ENCODE peak calls at places on chromosomes 11 and 22, in seven cellular contexts. V is right lobe of liver, R is tibial nerve, H is HepG2, M is A549, Z is uterus, L is adrenal gland. P is an unnamed sample.

GRCh38 chr11:18384157-18384641 is 10.2 kb upstream of the LDHA start:
- DNase-seq in V (peak; percentile 66), R (peak; percentile 49), H (peak; percentile 80), M (peak; percentile 94), Z (peak; percentile 71), L (peak; percentile 89), P (peak; percentile 45)

GRCh38 chr11:68551223-68551622 is 90.7 kb downstream of the PPP6R3 start:
- DNase-seq in V (no peak), R (no peak), H (no peak), M (no peak), Z (no peak), L (no peak), P (no peak)

GRCh38 chr22:28019881-28020861 is 101.1 kb upstream of the PITPNB start:
- DNase-seq in V (peak; percentile 71), R (peak; percentile 69), H (peak; percentile 30), M (peak; percentile 44), Z (peak; percentile 79), L (peak; percentile 56), P (peak; percentile 50)

GRCh38 chr11:46239801-46240061 is 37.7 kb upstream of the CREB3L1 start:
- DNase-seq in V (no peak), R (no peak), H (no peak), M (no peak), Z (no peak), L (no peak), P (no peak)

GRCh38 chr11:2743427-2744110 is 43.8 kb upstream of the KCNQ1OT1 start:
- DNase-seq in V (peak; percentile 12), R (no peak), H (no peak), M (no peak), Z (peak; percentile 16), L (peak; percentile 13), P (no peak)

GRCh38 chr11:46991391-46991790 is 54.8 kb downstream of the CSTPP1 start:
- DNase-seq in V (no peak), R (no peak), H (no peak), M (no peak), Z (no peak), L (no peak), P (no peak)

GRCh38 chr11:1639102-1639620 is 9.6 kb downstream of the KRTAP5-5 start:
- DNase-seq in V (no peak), R (no peak), H (no peak), M (no peak), Z (no peak), L (no peak), P (no peak)

GRCh38 chr11:32122200-32122599 is 31.3 kb downstream of the RCN1 start:
- DNase-seq in V (no peak), R (no peak), H (no peak), M (no peak), Z (no peak), L (no peak), P (no peak)

GRCh38 chr11:86116996-86117705 is 48.3 kb upstream of the PICALM start:
- DNase-seq in V (no peak), R (no peak), H (no peak), M (peak; percentile 30), Z (no peak), L (no peak), P (no peak)

GRCh38 chr22:50712341-50713007 is 25.5 kb upstream of the ACR start:
- DNase-seq in V (no peak), R (no peak), H (no peak), M (no peak), Z (no peak), L (no peak), P (no peak)

GRCh38 chr11:44608654-44609027 is 43.2 kb downstream of the CD82 start:
- DNase-seq in V (no peak), R (no peak), H (no peak), M (no peak), Z (no peak), L (no peak), P (no peak)

GRCh38 chr11:117300301-117300700 is 9.2 kb downstream of the BACE1-AS start:
- DNase-seq in V (peak; percentile 25), R (peak; percentile 20), H (peak; percentile 52), M (no peak), Z (peak; percentile 76), L (peak; percentile 72), P (no peak)

GRCh38 chr11:102196351-102196750 is 86.1 kb downstream of the YAP1 start:
- DNase-seq in V (no peak), R (no peak), H (no peak), M (no peak), Z (no peak), L (no peak), P (no peak)

GRCh38 chr11:129800655-129801054 is 15.0 kb upstream of the TMEM45B start:
- DNase-seq in V (no peak), R (no peak), H (peak; percentile 44), M (no peak), Z (no peak), L (no peak), P (no peak)

GRCh38 chr11:2402106-2402505 is 1.6 kb downstream of the TSSC4 start:
- DNase-seq in V (no peak), R (no peak), H (no peak), M (no peak), Z (no peak), L (no peak), P (no peak)

GRCh38 chr11:2196970-2197770 is 25.6 kb upstream of the TH start:
- DNase-seq in V (peak; percentile 82), R (peak; percentile 64), H (peak; percentile 55), M (peak; percentile 80), Z (peak; percentile 83), L (peak; percentile 58), P (peak; percentile 86)

GRCh38 chr22:27196483-27196882 is 539.1 kb downstream of the MIAT start:
- DNase-seq in V (no peak), R (no peak), H (no peak), M (no peak), Z (no peak), L (no peak), P (no peak)

GRCh38 chr22:44026066-44026629 is 2.0 kb downstream of the PARVB start:
- DNase-seq in V (no peak), R (no peak), H (no peak), M (no peak), Z (no peak), L (no peak), P (no peak)

GRCh38 chr22:31743871-31744270 is 6.1 kb downstream of the PRR14L start:
- DNase-seq in V (no peak), R (no peak), H (no peak), M (no peak), Z (no peak), L (no peak), P (no peak)

GRCh38 chr11:65382804-65383368 is 440 bp upstream of the SLC25A45 start:
- DNase-seq in V (peak; percentile 89), R (no peak), H (no peak), M (no peak), Z (no peak), L (peak; percentile 93), P (peak; percentile 37)
- TF ChIP-seq POLR2A in V (peak; percentile 44), R (no peak), H (no peak), M (no peak), Z (no peak), L (no peak), P (no peak)

GRCh38 chr11:11117730-11118129 is 235.3 kb downstream of the CSNK2A3 start:
- DNase-seq in V (no peak), R (no peak), H (no peak), M (no peak), Z (no peak), L (no peak), P (no peak)

GRCh38 chr11:11119917-11120316 is 233.1 kb downstream of the CSNK2A3 start:
- DNase-seq in V (no peak), R (no peak), H (no peak), M (no peak), Z (no peak), L (no peak), P (no peak)

GRCh38 chr11:11113676-11114075 is 239.4 kb downstream of the CSNK2A3 start:
- DNase-seq in V (no peak), R (no peak), H (no peak), M (no peak), Z (no peak), L (no peak), P (no peak)

DNA sequence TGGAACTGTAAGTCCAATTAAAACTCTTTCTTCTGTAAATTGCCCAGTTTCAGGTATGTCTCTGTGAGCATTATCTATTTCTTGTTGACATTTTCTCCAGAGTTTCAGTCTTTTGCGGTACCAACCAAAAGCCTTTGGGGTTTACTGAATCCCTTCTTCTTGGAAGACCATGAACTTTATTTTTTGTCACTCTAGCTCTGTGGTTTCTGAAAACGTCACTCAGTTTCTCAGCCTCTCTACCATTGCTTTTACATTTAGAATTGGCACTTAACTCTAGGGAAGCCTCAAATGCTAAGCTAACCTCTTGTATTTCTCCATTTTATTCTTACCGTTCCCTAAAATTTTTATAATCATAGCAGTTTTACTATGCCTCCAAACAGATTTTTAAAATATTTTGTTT is 237.6 kb downstream of the CSNK2A3 start:
- DNase-seq in V (no peak), R (no peak), H (no peak), M (no peak), Z (no peak), L (no peak), P (no peak)
- TF ChIP-seq POLR2A in V (no peak), R (no peak), H (no peak), M (no peak), Z (no peak), L (no peak), P (no peak)

DNA sequence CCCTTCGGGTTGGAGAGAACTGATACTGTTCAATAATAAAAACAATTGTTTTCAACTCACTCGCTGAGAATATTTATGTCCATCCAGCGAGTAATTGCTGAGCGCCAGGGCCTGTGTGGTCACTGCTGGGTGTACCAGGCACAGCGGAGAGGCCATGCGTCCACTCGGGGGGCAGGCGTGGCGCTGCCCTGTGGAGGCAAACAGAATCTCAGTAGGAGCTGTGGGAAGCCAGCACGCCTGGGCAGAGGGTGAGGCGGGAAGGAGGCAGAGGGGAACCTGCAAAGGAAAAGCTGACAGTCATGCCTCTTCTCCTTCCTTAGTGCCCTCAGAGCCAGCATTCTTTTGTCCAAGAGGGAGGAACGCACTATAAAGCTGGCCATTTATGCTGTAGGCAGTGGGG is 11.4 kb downstream of the GLB1L3 start:
- DNase-seq in V (no peak), R (no peak), H (no peak), M (no peak), Z (no peak), L (no peak), P (no peak)
- TF ChIP-seq POLR2A in V (no peak), R (no peak), H (no peak), M (no peak), Z (no peak), L (no peak), P (no peak)

DNA sequence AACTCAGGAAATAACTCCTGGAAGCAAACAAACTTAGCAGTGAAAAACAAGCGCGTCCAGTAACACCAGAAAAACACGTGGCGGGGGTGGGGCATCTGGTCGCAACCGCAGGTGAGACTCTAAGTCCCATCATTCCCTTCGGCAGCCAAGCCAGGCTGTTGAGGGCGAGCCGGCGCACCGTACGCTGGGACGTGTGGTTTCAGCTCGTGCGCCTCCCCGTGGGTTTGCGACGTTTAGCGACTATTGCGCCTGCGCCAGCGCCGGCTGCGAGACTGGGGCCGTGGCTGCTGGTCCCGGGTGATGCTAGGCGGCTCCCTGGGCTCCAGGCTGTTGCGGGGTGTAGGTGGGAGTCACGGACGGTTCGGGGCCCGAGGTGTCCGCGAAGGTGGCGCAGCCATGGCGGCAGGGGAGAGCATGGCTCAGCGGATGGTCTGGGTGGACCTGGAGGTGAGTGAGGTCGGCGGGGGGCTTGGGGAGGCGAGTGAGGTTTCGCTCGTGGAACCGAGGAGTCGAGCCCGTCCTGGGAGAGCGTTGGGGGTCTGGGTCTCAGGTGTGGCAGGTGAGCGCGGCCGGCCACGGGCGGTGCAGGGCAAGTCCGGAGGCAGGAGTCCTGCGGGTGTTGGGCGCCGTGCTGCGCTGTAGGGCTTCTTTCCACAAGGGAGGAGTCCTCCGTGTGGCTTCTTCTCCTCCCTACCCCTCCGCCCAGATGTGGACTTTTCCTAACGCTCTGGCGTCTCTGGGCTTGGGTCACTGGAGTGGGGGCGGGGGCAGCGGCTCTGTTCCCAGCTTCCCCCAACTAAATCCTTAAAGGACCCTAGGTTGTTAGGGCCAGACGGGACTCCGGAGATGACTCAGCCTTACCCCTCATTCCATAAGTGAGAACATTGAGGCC is at the start of gene REXO2:
- DNase-seq in V (peak; percentile 97), R (peak; percentile 91), H (peak; percentile 90), M (peak; percentile 93), Z (peak; percentile 95), L (peak; percentile 96), P (peak; percentile 69)
- TF ChIP-seq POLR2A in V (peak; percentile 74), R (peak; percentile 72), H (peak; percentile 76), M (peak; percentile 41), Z (peak; percentile 84), L (peak; percentile 91), P (peak; percentile 69)

P was measured in H54.